ENCODE peak calls at places on chromosomes 7 and 10, in six cellular contexts. N, Q, Z, I, P and R are unnamed samples.

GRCh38 chr7:1691601-1692499 is 21.8 kb downstream of the ELFN1 start:
- DNase-seq in N (peak), Q (no peak), Z (no peak), I (no peak), P (peak), R (no peak)

GRCh38 chr10:7165500-7166177 is 245.2 kb downstream of the SFMBT2 start:
- DNase-seq in N (no peak), Q (no peak), Z (no peak), I (no peak), P (no peak), R (no peak)

GRCh38 chr7:33590902-33591301 is 314.4 kb upstream of the BMPER start:
- DNase-seq in N (no peak), Q (peak), Z (no peak), I (no peak), P (no peak), R (no peak)

GRCh38 chr10:80199828-80200227 is 5.5 kb downstream of the ANXA11 start:
- DNase-seq in N (no peak), Q (peak), Z (peak), I (peak), P (peak), R (peak)

GRCh38 chr10:129161184-129161583 is 305.9 kb upstream of the MGMT start:
- DNase-seq in N (no peak), Q (peak), Z (no peak), I (peak), P (no peak), R (no peak)

GRCh38 chr10:118948784-118949183 is 80.7 kb upstream of the NANOS1 start:
- DNase-seq in N (no peak), Q (no peak), Z (no peak), I (no peak), P (no peak), R (peak)

GRCh38 chr10:102111276-102111675 is 8.9 kb downstream of the LDB1 start:
- DNase-seq in N (no peak), Q (no peak), Z (no peak), I (no peak), P (no peak), R (no peak)

GRCh38 chr7:137774793-137775201 is 72.0 kb downstream of the DGKI start:
- DNase-seq in N (no peak), Q (peak), Z (no peak), I (no peak), P (no peak), R (no peak)

GRCh38 chr7:66634816-66635215 is 6.1 kb downstream of the KCTD7 start:
- DNase-seq in N (no peak), Q (peak), Z (no peak), I (no peak), P (no peak), R (no peak)

GRCh38 chr10:130301026-130301892 is 165.1 kb downstream of the GLRX3 start:
- DNase-seq in N (peak), Q (peak), Z (no peak), I (no peak), P (peak), R (no peak)

GRCh38 chr7:111210996-111211395 is 120.1 kb downstream of the LRRN3 start:
- DNase-seq in N (no peak), Q (peak), Z (no peak), I (no peak), P (no peak), R (no peak)

DNA sequence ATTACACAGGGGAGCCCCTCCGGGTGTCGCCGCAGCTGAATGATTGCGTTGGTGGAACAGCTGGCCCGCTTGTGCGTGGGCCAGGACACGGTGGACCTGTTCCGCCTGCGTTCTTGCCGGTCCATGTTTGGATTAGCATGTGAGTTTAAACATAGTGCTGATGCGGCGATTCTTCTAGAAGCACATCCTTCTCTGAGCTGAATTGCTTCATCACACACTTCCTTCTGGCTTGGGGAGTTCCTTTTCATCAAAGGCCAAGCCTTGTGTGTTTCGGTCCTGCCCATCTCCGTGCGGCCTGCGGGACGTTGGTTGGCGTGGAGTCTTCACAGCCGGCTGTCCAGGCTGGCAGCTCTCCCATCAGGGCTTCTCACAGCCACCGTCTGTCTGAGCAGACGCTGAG is 45.5 kb upstream of the SLC29A4 start:
- DNase-seq in N (peak), Q (peak), Z (no peak), I (peak), P (peak), R (peak)
- H3K4me3 ChIP-seq in N (peak), Q (peak), Z (no peak), I (no peak), P (peak), R (no peak)

GRCh38 chr10:43390791-43391190 is 18.2 kb downstream of the HNRNPF start:
- DNase-seq in N (no peak), Q (peak), Z (peak), I (peak), P (no peak), R (no peak)
- TF ChIP-seq CTCF in N (peak), Q (peak), Z (peak), I (peak), P (peak), R (peak)

DNA sequence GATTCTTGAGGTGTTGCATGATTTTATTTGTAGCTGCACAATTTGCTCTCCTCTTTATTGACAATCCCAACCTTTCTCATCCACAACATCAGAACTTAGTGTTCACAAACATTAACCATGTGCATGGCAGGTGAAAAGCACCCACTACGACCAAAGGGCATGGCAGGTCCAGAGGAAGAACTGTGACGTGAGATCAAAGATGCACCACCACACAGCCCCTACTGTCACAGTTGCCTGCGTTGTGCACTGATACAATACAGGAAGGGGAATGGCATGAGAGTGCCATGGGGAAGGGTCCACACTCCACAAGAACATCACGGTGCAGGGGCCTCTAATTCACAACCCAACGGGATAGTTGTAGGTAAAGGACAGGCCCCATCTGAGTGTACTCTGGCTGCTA is 217.1 kb upstream of the PFKP start:
- DNase-seq in N (no peak), Q (no peak), Z (no peak), I (no peak), P (no peak), R (no peak)
- H3K4me3 ChIP-seq in N (no peak), Q (no peak), Z (no peak), I (no peak), P (no peak), R (no peak)

GRCh38 chr10:56139405-56139804 is 221.7 kb downstream of the ZWINT start:
- DNase-seq in N (no peak), Q (no peak), Z (no peak), I (no peak), P (no peak), R (no peak)

DNA sequence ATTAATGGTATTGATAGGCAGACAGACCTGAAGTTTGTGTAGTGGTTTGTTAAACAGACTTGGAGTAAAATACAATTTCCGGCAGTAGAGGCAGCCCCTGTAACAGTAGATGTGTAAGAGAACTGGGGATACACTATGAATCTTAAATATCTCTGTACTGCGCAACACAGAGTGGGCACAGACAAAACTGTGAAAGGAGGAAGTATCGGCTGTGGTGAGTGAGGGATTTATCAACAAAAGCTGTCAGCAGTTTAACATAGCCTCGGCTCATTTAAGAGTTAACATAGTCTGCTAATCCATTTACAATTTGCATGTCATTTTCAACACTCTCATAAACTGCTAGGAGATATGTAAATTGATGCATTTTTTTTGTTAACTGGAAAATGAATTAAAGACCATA is 225.3 kb downstream of the ZWINT start:
- DNase-seq in N (no peak), Q (no peak), Z (no peak), I (no peak), P (no peak), R (no peak)
- TF ChIP-seq CTCF in N (no peak), Q (no peak), Z (no peak), I (no peak), P (no peak), R (no peak)

GRCh38 chr10:69328346-69328687 is 50.0 kb downstream of the HK1 start:
- DNase-seq in N (no peak), Q (no peak), Z (no peak), I (no peak), P (no peak), R (no peak)
- H3K4me3 ChIP-seq in N (peak), Q (no peak), Z (no peak), I (no peak), P (peak), R (peak)